ENCODE peak calls at places on chromosomes 6 and 20, in four cellular contexts. U is activated naive CD4-positive, alpha-beta T cell treated with Interleukin-2 at 50 U/mL for 16 hours; T is activated naive CD8-positive, alpha-beta T cell treated with anti-CD3 and anti-CD28 coated beads, Interleukin-2, amount 50 U/mL, for 24 hours; H is GM20000. A is an unnamed sample.
A peak's percentile ranks its signal among the peaks of the same experiment; 100 is the strongest.

GRCh38 chr6:41694815-41695536 is 40.4 kb downstream of the TFEB start:
- DNase-seq in U (no peak), T (no peak), H (no peak), A (no peak)

GRCh38 chr6:159981591-159982245 is 12.8 kb downstream of the IGF2R start:
- DNase-seq in U (peak; percentile 48), T (peak; percentile 50), H (peak; percentile 73), A (peak; percentile 60)

GRCh38 chr20:51425347-51426106 is 117.0 kb downstream of the NFATC2 start:
- DNase-seq in U (peak; percentile 51), T (peak; percentile 28), H (no peak), A (peak; percentile 69)

GRCh38 chr20:63090052-63090451 is 83.3 kb upstream of the BHLHE23 start:
- DNase-seq in U (no peak), T (no peak), H (no peak), A (no peak)

GRCh38 chr20:63162206-63162770 is 53.6 kb downstream of the YTHDF1 start:
- DNase-seq in U (no peak), T (no peak), H (no peak), A (no peak)

GRCh38 chr6:37868447-37868825 is 48.9 kb downstream of the ZFAND3 start:
- DNase-seq in U (peak; percentile 18), T (no peak), H (no peak), A (peak; percentile 32)

GRCh38 chr6:31948753-31949413 is 3.0 kb downstream of the CFB start:
- DNase-seq in U (no peak), T (no peak), H (no peak), A (no peak)

GRCh38 chr20:13430346-13431002 is 208.3 kb downstream of the TASP1 start:
- DNase-seq in U (no peak), T (peak; percentile 49), H (peak; percentile 3), A (peak; percentile 40)

GRCh38 chr6:125871365-125871764 is 80.6 kb downstream of the NCOA7 start:
- DNase-seq in U (no peak), T (no peak), H (no peak), A (no peak)

GRCh38 chr6:89970072-89970471 is 75.8 kb downstream of the GJA10 start:
- DNase-seq in U (no peak), T (no peak), H (no peak), A (no peak)

GRCh38 chr20:47319517-47320252 is 36.8 kb downstream of the ZMYND8 start:
- DNase-seq in U (no peak), T (no peak), H (no peak), A (no peak)

GRCh38 chr6:17091122-17091521 is 10.7 kb upstream of the STMND1 start:
- DNase-seq in U (no peak), T (no peak), H (no peak), A (no peak)

GRCh38 chr20:38452880-38453624 is 17.9 kb upstream of the SNHG17 start:
- DNase-seq in U (no peak), T (no peak), H (no peak), A (no peak)

GRCh38 chr20:31594558-31595379 is 10.3 kb upstream of the ID1 start:
- DNase-seq in U (no peak), T (no peak), H (no peak), A (no peak)

GRCh38 chr6:72403413-72403812 is 218.5 kb upstream of the KCNQ5 start:
- DNase-seq in U (no peak), T (no peak), H (no peak), A (no peak)

GRCh38 chr6:34919651-34920050 is 30.6 kb downstream of the ANKS1A start:
- DNase-seq in U (no peak), T (no peak), H (no peak), A (no peak)

GRCh38 chr6:166237611-166238010 is 70.0 kb upstream of the TBXT start:
- DNase-seq in U (no peak), T (no peak), H (no peak), A (no peak)

GRCh38 chr6:97110149-97110548 is 172.9 kb downstream of the MMS22L start:
- DNase-seq in U (no peak), T (no peak), H (no peak), A (no peak)

GRCh38 chr6:160792711-160793110 is 90.7 kb downstream of the PLG start:
- DNase-seq in U (no peak), T (no peak), H (no peak), A (no peak)

GRCh38 chr6:46606318-46606717 is 46.3 kb downstream of the CYP39A1 start:
- DNase-seq in U (no peak), T (no peak), H (no peak), A (no peak)

A was measured in activated CD4-positive, alpha-beta memory T cell treated with anti-CD3 and anti-CD28 coated beads for 36 hours.